ENCODE peak calls at places on chromosomes 5 and 9, in six cellular contexts. B is CD4-positive, alpha-beta T cell; H is NB4; K is uterus; Q is epithelial cell of esophagus; M is HCT116. O is an unnamed sample.

GRCh38 chr9:38087934-38088925 is 19.2 kb upstream of the SHB start:
- DNase-seq in B (peak; percentile 69), K (peak; percentile 78), H (peak; percentile 37), M (peak; percentile 24), Q (peak; percentile 46), O (peak; percentile 90)

GRCh38 chr9:125258832-125259534 is 2.6 kb upstream of the GAPVD1 start:
- DNase-seq in B (no peak), M (no peak), K (no peak), H (peak; percentile 88), Q (no peak), O (no peak)

GRCh38 chr5:8864053-8864452 is 681.8 kb downstream of the SEMA5A start:
- DNase-seq in B (no peak), H (peak; percentile 56), M (no peak), K (no peak), Q (peak; percentile 76), O (no peak)

GRCh38 chr5:133905494-133905893 is 62.9 kb downstream of the C5orf15 start:
- DNase-seq in M (no peak), K (no peak), Q (no peak), B (no peak), H (no peak), O (no peak)

GRCh38 chr9:17229945-17230560 is 95.2 kb downstream of the CNTLN start:
- DNase-seq in K (no peak), Q (no peak), B (no peak), H (no peak), M (no peak), O (no peak)

GRCh38 chr5:92505925-92506324 is 1075.1 kb downstream of the NR2F1-AS1 start:
- DNase-seq in M (no peak), K (no peak), Q (peak; percentile 3), H (no peak), B (no peak), O (no peak)

GRCh38 chr5:159049844-159050318 is 49.8 kb downstream of the EBF1 start:
- DNase-seq in B (no peak), M (no peak), Q (peak; percentile 8), H (peak; percentile 17), K (no peak), O (no peak)

GRCh38 chr5:14742427-14743010 is 78.0 kb downstream of the OTULIN start:
- DNase-seq in B (no peak), K (no peak), M (no peak), H (no peak), Q (no peak), O (no peak)

GRCh38 chr5:119476341-119476740 is 24.0 kb downstream of the HSD17B4 start:
- DNase-seq in H (no peak), B (no peak), K (no peak), Q (no peak), M (no peak), O (no peak)

GRCh38 chr5:17816947-17817346 is 182.7 kb downstream of the TAF11L14 start:
- DNase-seq in M (no peak), Q (no peak), H (no peak), B (no peak), K (no peak), O (no peak)

GRCh38 chr5:43401827-43402226 is 10.4 kb downstream of the CCL28 start:
- DNase-seq in K (no peak), B (no peak), Q (no peak), H (peak; percentile 17), M (peak; percentile 19), O (no peak)

GRCh38 chr9:91176426-91176825 is 185.3 kb downstream of the AUH start:
- DNase-seq in B (no peak), H (no peak), Q (no peak), M (no peak), K (no peak), O (no peak)

GRCh38 chr5:78327761-78328510 is 32.5 kb upstream of the SCAMP1 start:
- DNase-seq in B (no peak), M (no peak), H (no peak), Q (peak; percentile 92), K (no peak), O (no peak)

GRCh38 chr9:94675008-94675841 is 35.9 kb upstream of the FBP1 start:
- DNase-seq in B (no peak), K (no peak), Q (no peak), M (no peak), H (no peak), O (no peak)

GRCh38 chr9:12859704-12860251 is 85.0 kb downstream of the LURAP1L start:
- DNase-seq in B (no peak), Q (peak; percentile 95), H (no peak), K (no peak), M (peak; percentile 52), O (no peak)

GRCh38 chr9:89461302-89461701 is 36.6 kb downstream of the SEMA4D start:
- DNase-seq in K (no peak), M (no peak), H (peak; percentile 74), Q (no peak), B (no peak), O (no peak)

GRCh38 chr9:72478993-72479392 is 42.4 kb upstream of the TMC1 start:
- DNase-seq in M (no peak), H (no peak), K (no peak), B (no peak), Q (no peak), O (no peak)

GRCh38 chr5:59893436-59894227 is at the start of gene PDE4D:
- DNase-seq in Q (peak; percentile 73), M (no peak), K (peak; percentile 30), H (no peak), B (no peak), O (peak; percentile 72)

GRCh38 chr9:125133403-125134316 is 9.7 kb downstream of the SCAI start:
- DNase-seq in Q (no peak), K (no peak), H (no peak), M (no peak), B (no peak), O (no peak)

GRCh38 chr5:133421394-133421793 is 190.9 kb downstream of the FSTL4 start:
- DNase-seq in B (no peak), H (peak; percentile 60), Q (peak; percentile 30), K (no peak), M (no peak), O (peak; percentile 79)

GRCh38 chr9:3177921-3178320 is 334.0 kb upstream of the PUM3 start:
- DNase-seq in H (no peak), B (no peak), K (no peak), M (no peak), Q (peak; percentile 24), O (no peak)

GRCh38 chr5:97728920-97729319 is 545.9 kb upstream of the RIOK2 start:
- DNase-seq in Q (no peak), B (no peak), H (no peak), M (no peak), K (no peak), O (no peak)
- TF ChIP-seq CTCF in Q (no peak), B (no peak), H (no peak), M (no peak), K (no peak), O (no peak)

DNA sequence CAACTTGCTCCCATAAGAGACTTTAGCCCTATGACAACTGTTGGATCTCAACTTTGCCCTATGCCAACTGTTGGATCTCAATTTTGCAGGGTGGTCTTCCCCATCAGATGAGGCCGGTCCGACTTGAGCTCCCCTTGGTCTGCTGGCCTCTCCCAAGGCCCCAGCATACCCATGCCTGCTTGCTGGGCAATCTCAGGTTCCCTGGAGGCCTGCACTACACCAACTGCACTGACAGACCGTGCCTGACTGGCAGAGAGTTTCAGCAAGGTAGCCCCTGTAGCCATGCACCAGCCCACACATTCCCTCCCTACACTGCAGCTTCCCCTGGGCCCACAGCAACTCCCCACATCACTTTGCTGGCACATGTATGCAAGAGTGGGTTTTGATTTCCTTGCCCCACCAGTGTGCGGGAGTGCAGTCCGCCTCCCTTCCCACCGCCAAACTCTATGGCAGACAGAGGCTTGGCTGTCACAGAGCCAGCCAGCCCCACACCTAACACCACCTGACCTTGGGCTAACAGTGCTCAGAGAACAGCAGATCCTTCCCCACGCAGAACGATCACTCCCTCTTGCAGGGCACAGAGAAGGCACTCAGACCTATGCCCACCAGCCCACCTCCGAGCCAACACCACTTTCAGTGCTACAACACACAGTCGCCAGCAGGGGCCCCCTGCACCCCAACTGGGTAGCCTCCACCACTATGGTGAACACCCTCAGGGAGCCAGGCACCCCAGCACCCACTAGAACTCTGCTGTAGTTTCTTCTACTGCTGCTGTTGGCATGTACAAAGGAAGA is 279.9 kb upstream of the COX7C start:
- DNase-seq in H (no peak), B (no peak), Q (no peak), M (no peak), K (no peak), O (no peak)
- TF ChIP-seq CTCF in H (no peak), B (no peak), Q (no peak), M (no peak), K (no peak), O (no peak)

GRCh38 chr5:33490071-33490665 is 49.4 kb downstream of the TARS1 start:
- DNase-seq in Q (no peak), H (no peak), B (no peak), K (no peak), M (no peak), O (no peak)
- TF ChIP-seq CTCF in Q (no peak), H (no peak), B (no peak), K (no peak), M (peak; percentile 27), O (no peak)

GRCh38 chr5:6720561-6720921 is 7.3 kb downstream of the TENT4A start:
- DNase-seq in M (no peak), Q (no peak), H (no peak), K (no peak), B (no peak), O (no peak)

GRCh38 chr5:6723122-6723885 is 10.1 kb downstream of the TENT4A start:
- DNase-seq in B (no peak), M (no peak), K (no peak), Q (no peak), H (no peak), O (no peak)

GRCh38 chr5:6719896-6720560 is 6.8 kb downstream of the TENT4A start:
- DNase-seq in M (no peak), H (no peak), K (no peak), Q (no peak), B (no peak), O (no peak)

GRCh38 chr5:6722015-6722414 is 8.8 kb downstream of the TENT4A start:
- DNase-seq in B (no peak), K (no peak), Q (no peak), M (no peak), H (no peak), O (no peak)

GRCh38 chr5:6721442-6721841 is 8.2 kb downstream of the TENT4A start:
- DNase-seq in H (no peak), B (no peak), M (no peak), Q (no peak), K (no peak), O (no peak)
- TF ChIP-seq CTCF in H (no peak), B (no peak), M (no peak), Q (no peak), K (no peak), O (no peak)

DNA sequence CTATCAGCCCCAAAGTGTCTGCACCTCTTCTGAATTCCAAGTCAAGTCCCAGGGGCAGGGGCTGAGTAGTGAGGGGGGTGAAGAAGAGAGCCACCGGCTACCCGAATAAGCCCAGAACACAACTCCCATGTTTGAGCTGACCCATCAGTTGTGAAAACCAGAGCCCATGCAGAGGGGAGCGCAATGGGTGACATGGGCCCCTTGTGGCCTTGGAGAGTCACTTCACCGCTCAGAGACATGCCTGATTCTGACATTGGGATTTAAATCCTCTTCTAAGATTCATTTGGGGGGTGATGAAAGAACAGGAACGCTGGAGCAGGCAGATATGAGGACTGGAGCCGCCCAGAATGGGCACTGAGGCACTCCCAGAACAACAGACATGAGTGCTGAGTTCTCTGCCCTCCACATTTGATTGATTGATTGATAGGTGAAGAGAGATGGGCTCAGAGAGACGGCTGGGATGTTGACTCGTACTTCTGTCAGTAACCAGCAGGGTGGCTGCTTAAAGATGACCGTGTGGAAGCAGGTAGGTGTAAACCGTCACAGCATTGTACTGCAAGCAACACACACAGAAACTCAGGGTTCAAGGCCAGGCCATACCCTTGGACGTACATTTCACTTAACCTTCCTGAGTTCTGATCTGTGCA is 74.3 kb downstream of the GPR21 start:
- DNase-seq in K (no peak), Q (no peak), B (no peak), M (no peak), H (no peak), O (no peak)
- TF ChIP-seq CTCF in K (no peak), Q (no peak), B (no peak), M (peak; percentile 30), H (no peak), O (no peak)

O was measured in glutamatergic neuron.